ENCODE peak calls at places on chromosomes 6 and 20, in eight cellular contexts. W, G, L, V, F, J, I and Z are unnamed samples.

GRCh38 chr20:17873410-17874270 is 95.0 kb downstream of the SNX5 start:
- DNase-seq in W (peak), G (peak), L (peak), V (peak), F (peak), J (peak), I (peak), Z (peak)

GRCh38 chr6:56510984-56511531 is 131.6 kb downstream of the DST start:
- DNase-seq in W (peak), G (no peak), L (no peak), V (no peak), F (no peak), J (peak), I (no peak), Z (peak)

GRCh38 chr20:4151342-4151741 is 136.0 kb upstream of the RNF24 start:
- DNase-seq in W (no peak), G (no peak), L (no peak), V (no peak), F (no peak), J (no peak), I (no peak), Z (no peak)

GRCh38 chr6:25202505-25202904 is 76.7 kb upstream of the CARMIL1 start:
- DNase-seq in W (peak), G (peak), L (peak), V (peak), F (no peak), J (peak), I (peak), Z (peak)

GRCh38 chr6:134551245-134551960 is 233.5 kb upstream of the SGK1 start:
- DNase-seq in W (peak), G (peak), L (peak), V (peak), F (no peak), J (peak), I (peak), Z (peak)

GRCh38 chr6:44234101-44235090 is 11.0 kb downstream of the SLC29A1 start:
- DNase-seq in W (peak), G (no peak), L (peak), V (peak), F (peak), J (peak), I (peak), Z (peak)

GRCh38 chr20:21376631-21377030 is 20.7 kb downstream of the NKX2-4 start:
- DNase-seq in W (no peak), G (no peak), L (peak), V (no peak), F (no peak), J (no peak), I (no peak), Z (no peak)

GRCh38 chr20:37229300-37229699 is 32.3 kb downstream of the GHRH start:
- DNase-seq in W (no peak), G (no peak), L (no peak), V (no peak), F (no peak), J (no peak), I (no peak), Z (no peak)

GRCh38 chr6:104860221-104860620 is 502 bp upstream of the HACE1 start:
- DNase-seq in W (no peak), G (no peak), L (no peak), V (peak), F (no peak), J (no peak), I (no peak), Z (no peak)

GRCh38 chr20:34824861-34825529 is 456 bp downstream of the NCOA6 start:
- DNase-seq in W (peak), G (no peak), L (peak), V (peak), F (no peak), J (peak), I (peak), Z (peak)

GRCh38 chr20:14337400-14338171 is at the start of gene FLRT3:
- DNase-seq in W (peak), G (peak), L (peak), V (peak), F (no peak), J (peak), I (peak), Z (peak)

GRCh38 chr6:42326248-42326647 is 108.6 kb upstream of the MRPS10 start:
- DNase-seq in W (no peak), G (no peak), L (no peak), V (peak), F (no peak), J (no peak), I (no peak), Z (no peak)

GRCh38 chr6:154039231-154039842 is at the start of gene OPRM1:
- DNase-seq in W (peak), G (no peak), L (no peak), V (peak), F (no peak), J (peak), I (no peak), Z (peak)

GRCh38 chr6:73610444-73611275 is 43.1 kb downstream of the SLC17A5 start:
- DNase-seq in W (peak), G (no peak), L (peak), V (peak), F (no peak), J (peak), I (peak), Z (peak)

GRCh38 chr6:55734256-55734655 is 141.1 kb downstream of the BMP5 start:
- DNase-seq in W (no peak), G (no peak), L (no peak), V (peak), F (no peak), J (no peak), I (no peak), Z (no peak)

GRCh38 chr20:50120935-50121693 is 8.2 kb upstream of the UBE2V1 start:
- DNase-seq in W (peak), G (no peak), L (peak), V (peak), F (no peak), J (peak), I (peak), Z (peak)

GRCh38 chr6:126625019-126625418 is 285.1 kb downstream of the CENPW start:
- DNase-seq in W (peak), G (no peak), L (peak), V (peak), F (no peak), J (peak), I (peak), Z (peak)

GRCh38 chr6:114747995-114748625 is 405.3 kb upstream of the HS3ST5 start:
- DNase-seq in W (peak), G (peak), L (peak), V (peak), F (no peak), J (peak), I (peak), Z (peak)

GRCh38 chr6:116562614-116563013 is 8.7 kb upstream of the RWDD1 start:
- DNase-seq in W (peak), G (no peak), L (no peak), V (no peak), F (no peak), J (peak), I (no peak), Z (peak)

GRCh38 chr20:34968020-34968775 is 12.5 kb downstream of the MYH7B start:
- DNase-seq in W (no peak), G (no peak), L (no peak), V (peak), F (no peak), J (no peak), I (no peak), Z (peak)

GRCh38 chr6:37867756-37868446 is 48.4 kb downstream of the ZFAND3 start:
- DNase-seq in W (no peak), G (no peak), L (no peak), V (no peak), F (no peak), J (no peak), I (no peak), Z (no peak)

GRCh38 chr6:9540534-9541126 is 874.2 kb downstream of the TFAP2A start:
- DNase-seq in W (peak), G (no peak), L (peak), V (peak), F (no peak), J (peak), I (no peak), Z (peak)

GRCh38 chr20:5710551-5710950 is 39.6 kb upstream of the SHLD1 start:
- DNase-seq in W (no peak), G (no peak), L (no peak), V (no peak), F (no peak), J (no peak), I (no peak), Z (no peak)

GRCh38 chr20:64073476-64074183 is 5.7 kb downstream of the RGS19 start:
- DNase-seq in W (no peak), G (no peak), L (no peak), V (no peak), F (no peak), J (no peak), I (no peak), Z (no peak)

GRCh38 chr6:157184202-157185015 is 138.9 kb downstream of the TMEM242 start:
- DNase-seq in W (peak), G (no peak), L (peak), V (peak), F (no peak), J (peak), I (peak), Z (peak)
- TF ChIP-seq CTCF in W (peak), G (peak), L (peak), V (peak), F (peak), J (peak), I (peak), Z (peak)

GRCh38 chr6:119147101-119148053 is 68.9 kb upstream of the FAM184A start:
- DNase-seq in W (peak), G (peak), L (peak), V (peak), F (no peak), J (peak), I (peak), Z (peak)
- H3K4me3 ChIP-seq in W (peak), G (no peak), L (peak), V (no peak), F (no peak), J (no peak), I (no peak), Z (no peak)

GRCh38 chr20:61161649-61162210 is 90.3 kb upstream of the CDH4 start:
- DNase-seq in W (peak), G (no peak), L (peak), V (no peak), F (no peak), J (no peak), I (no peak), Z (peak)
- TF ChIP-seq CTCF in W (no peak), G (no peak), L (peak), V (no peak), F (no peak), J (no peak), I (peak), Z (no peak)

GRCh38 chr20:32510601-32511357 is 74.4 kb downstream of the NOL4L start:
- DNase-seq in W (no peak), G (no peak), L (no peak), V (peak), F (no peak), J (no peak), I (no peak), Z (peak)
- H3K4me3 ChIP-seq in W (no peak), G (no peak), L (no peak), V (no peak), F (no peak), J (no peak), I (no peak), Z (no peak)

GRCh38 chr6:146111864-146112263 is 83.0 kb downstream of the GRM1 start:
- DNase-seq in W (no peak), G (no peak), L (no peak), V (peak), F (no peak), J (no peak), I (no peak), Z (no peak)
- TF ChIP-seq CTCF in W (no peak), G (no peak), L (no peak), V (peak), F (no peak), J (no peak), I (no peak), Z (no peak)